ENCODE peak calls at places on chromosome 4, in eight cellular contexts. A is WTC11; N is Caco-2; B is activated CD8-positive, alpha-beta T cell treated with anti-CD3 and anti-CD28 coated beads for 36 hours; P is fibroblast of mammary gland; U is glutamatergic neuron; Z is IMR-90; J is heart left ventricle. Q is an unnamed sample.

GRCh38 chr4:176789955-176790354 is 2.8 kb downstream of the VEGFC start:
- DNase-seq in A (no peak), N (no peak), B (no peak), P (peak), U (no peak), Z (peak), J (no peak), Q (peak)

GRCh38 chr4:181957088-181957487 is 286.1 kb upstream of the TENM3 start:
- DNase-seq in A (no peak), N (no peak), B (no peak), P (peak), U (no peak), Z (peak), J (no peak), Q (peak)

GRCh38 chr4:147833254-147833653 is 101.4 kb downstream of the ARHGAP10 start:
- DNase-seq in A (no peak), N (no peak), B (no peak), P (peak), U (no peak), Z (peak), J (no peak), Q (peak)

GRCh38 chr4:145797278-145797677 is 117.3 kb downstream of the C4orf51 start:
- DNase-seq in A (no peak), N (no peak), B (no peak), P (no peak), U (no peak), Z (no peak), J (no peak), Q (no peak)

GRCh38 chr4:115154826-115155225 is 41.4 kb upstream of the NDST4 start:
- DNase-seq in A (no peak), N (no peak), B (no peak), P (peak), U (no peak), Z (no peak), J (no peak), Q (peak)

GRCh38 chr4:17812801-17813200 is 2.0 kb downstream of the NCAPG start:
- DNase-seq in A (no peak), N (no peak), B (no peak), P (peak), U (no peak), Z (no peak), J (no peak), Q (peak)

GRCh38 chr4:7193040-7193958 is 961 bp downstream of the SORCS2 start:
- DNase-seq in A (no peak), N (no peak), B (no peak), P (no peak), U (peak), Z (no peak), J (peak), Q (no peak)

GRCh38 chr4:83284161-83285021 is at the start of gene COQ2:
- DNase-seq in A (peak), N (peak), B (peak), P (peak), U (peak), Z (peak), J (peak), Q (peak)

GRCh38 chr4:77800483-77801259 is 18.5 kb downstream of the CNOT6L start:
- DNase-seq in A (no peak), N (no peak), B (no peak), P (peak), U (no peak), Z (peak), J (no peak), Q (no peak)

GRCh38 chr4:168981460-168981859 is 28.6 kb downstream of the CBR4 start:
- DNase-seq in A (no peak), N (no peak), B (no peak), P (peak), U (no peak), Z (peak), J (no peak), Q (peak)

GRCh38 chr4:77652237-77652897 is 46.7 kb downstream of the CXCL13 start:
- DNase-seq in A (no peak), N (no peak), B (no peak), P (no peak), U (no peak), Z (no peak), J (no peak), Q (peak)

GRCh38 chr4:103137446-103137827 is 37.8 kb upstream of the BDH2 start:
- DNase-seq in A (no peak), N (no peak), B (no peak), P (peak), U (no peak), Z (peak), J (no peak), Q (peak)

GRCh38 chr4:115453416-115453815 is 340.0 kb upstream of the NDST4 start:
- DNase-seq in A (no peak), N (no peak), B (no peak), P (no peak), U (no peak), Z (no peak), J (no peak), Q (peak)

GRCh38 chr4:105088110-105088879 is 58.4 kb upstream of the TET2 start:
- DNase-seq in A (no peak), N (no peak), B (no peak), P (peak), U (no peak), Z (peak), J (no peak), Q (peak)

GRCh38 chr4:76896731-76897521 is 1.0 kb downstream of the SOWAHB start:
- DNase-seq in A (peak), N (no peak), B (peak), P (no peak), U (peak), Z (peak), J (peak), Q (peak)

GRCh38 chr4:184506527-184507121 is 32.3 kb upstream of the IRF2 start:
- DNase-seq in A (no peak), N (no peak), B (peak), P (no peak), U (no peak), Z (no peak), J (no peak), Q (no peak)

GRCh38 chr4:16284050-16284449 is 57.8 kb upstream of the TAPT1 start:
- DNase-seq in A (no peak), N (no peak), B (no peak), P (no peak), U (no peak), Z (no peak), J (no peak), Q (no peak)

DNA sequence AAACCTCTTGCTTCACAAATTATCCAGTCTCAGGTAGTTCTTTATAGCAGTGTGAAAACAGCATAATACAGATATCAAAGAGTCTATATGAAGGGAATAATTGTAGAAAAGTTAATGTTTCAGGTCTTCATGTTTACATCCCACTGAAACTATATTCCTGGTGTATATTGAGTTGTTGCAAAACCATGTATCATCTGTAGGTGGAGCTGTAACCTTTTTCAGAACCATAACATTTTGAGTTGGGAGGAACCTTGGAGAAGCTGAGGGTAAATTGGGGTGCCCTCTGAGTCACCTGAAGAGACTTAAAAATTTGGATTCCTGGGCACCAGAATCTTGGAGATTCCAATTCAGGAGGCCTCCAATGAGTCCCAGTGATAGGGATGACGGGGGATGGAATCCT is 51.9 kb upstream of the TAPT1 start:
- DNase-seq in A (no peak), N (no peak), B (no peak), P (no peak), U (no peak), Z (no peak), J (no peak), Q (no peak)
- TF ChIP-seq CTCF in A (peak), N (no peak), B (no peak), P (peak), U (no peak), Z (peak), J (no peak), Q (peak)

GRCh38 chr4:126592088-126592487 is 1040.7 kb upstream of the INTU start:
- DNase-seq in A (no peak), N (no peak), B (no peak), P (peak), U (no peak), Z (peak), J (no peak), Q (peak)
- TF ChIP-seq CTCF in A (no peak), N (peak), B (no peak), P (peak), U (peak), Z (peak), J (no peak), Q (peak)

DNA sequence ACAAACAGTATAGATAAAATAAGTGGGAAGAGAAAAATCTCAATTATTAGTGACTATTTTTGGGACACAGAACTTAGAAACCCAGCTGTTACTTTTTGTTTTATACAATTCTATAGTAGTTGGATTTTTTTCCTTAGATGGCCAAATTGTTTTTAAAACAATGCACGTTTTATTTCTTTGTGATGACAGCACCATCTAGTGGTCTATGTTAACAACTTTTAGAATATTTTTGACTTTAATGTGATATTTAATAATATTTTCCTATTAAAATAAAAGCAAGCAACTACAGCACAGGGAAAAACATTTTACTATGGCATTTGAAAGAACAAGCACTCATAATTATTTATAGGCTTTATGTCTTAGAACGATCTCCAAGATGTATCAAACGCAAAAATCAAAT is 5.6 kb upstream of the SMIM31 start:
- DNase-seq in A (no peak), N (no peak), B (no peak), P (peak), U (no peak), Z (peak), J (no peak), Q (peak)
- TF ChIP-seq CTCF in A (peak), N (peak), B (peak), P (peak), U (peak), Z (peak), J (no peak), Q (peak)

GRCh38 chr4:2418652-2419571 is at the start of gene CFAP99:
- DNase-seq in A (peak), N (peak), B (peak), P (peak), U (peak), Z (peak), J (peak), Q (peak)
- TF ChIP-seq CTCF in A (no peak), N (no peak), B (no peak), P (no peak), U (no peak), Z (peak), J (no peak), Q (no peak)

DNA sequence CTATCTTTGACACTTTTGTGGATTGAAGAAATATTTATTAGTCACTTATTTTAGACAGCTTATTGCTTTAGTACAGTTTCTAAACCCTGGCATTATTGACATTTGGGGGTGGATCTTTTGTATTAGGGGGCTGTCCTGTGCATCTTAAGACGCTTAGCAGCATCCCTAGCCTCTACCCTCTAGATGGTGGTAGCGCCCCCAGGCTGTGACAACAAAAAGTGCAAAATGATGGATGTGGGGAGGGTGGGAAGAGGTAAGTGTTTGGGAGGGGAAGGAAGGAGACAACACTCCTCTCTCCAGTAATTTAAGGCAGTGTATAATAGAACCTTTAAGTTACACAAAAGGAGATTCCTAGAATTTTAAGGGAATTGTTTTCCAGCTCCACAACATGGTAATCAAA is 1210.6 kb downstream of the C4orf33 start:
- DNase-seq in A (peak), N (no peak), B (no peak), P (no peak), U (peak), Z (no peak), J (no peak), Q (no peak)
- TF ChIP-seq CTCF in A (peak), N (no peak), B (no peak), P (no peak), U (peak), Z (no peak), J (no peak), Q (peak)

DNA sequence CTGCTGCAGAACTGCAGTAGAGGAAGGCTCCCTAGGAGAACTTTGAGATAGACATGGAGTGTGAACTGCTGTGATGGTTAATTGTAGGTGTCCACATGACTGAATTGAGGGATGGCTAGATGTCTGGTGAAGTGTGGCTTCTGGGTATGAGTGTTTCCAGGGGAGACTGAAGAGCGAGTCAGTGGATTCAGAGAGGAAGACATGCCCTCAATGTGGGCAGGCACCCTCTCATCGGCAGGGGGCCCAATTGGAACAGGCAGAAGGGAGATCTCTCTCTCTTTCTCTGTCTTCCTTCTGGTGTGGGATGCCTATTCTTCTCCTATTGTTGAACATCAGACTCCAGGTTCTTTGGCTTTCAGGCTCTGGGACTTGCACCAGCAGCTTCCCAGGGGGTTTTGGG is 304.7 kb upstream of the GATB start:
- DNase-seq in A (no peak), N (no peak), B (peak), P (no peak), U (no peak), Z (no peak), J (no peak), Q (no peak)
- TF ChIP-seq CTCF in A (no peak), N (no peak), B (no peak), P (no peak), U (no peak), Z (no peak), J (no peak), Q (no peak)

DNA sequence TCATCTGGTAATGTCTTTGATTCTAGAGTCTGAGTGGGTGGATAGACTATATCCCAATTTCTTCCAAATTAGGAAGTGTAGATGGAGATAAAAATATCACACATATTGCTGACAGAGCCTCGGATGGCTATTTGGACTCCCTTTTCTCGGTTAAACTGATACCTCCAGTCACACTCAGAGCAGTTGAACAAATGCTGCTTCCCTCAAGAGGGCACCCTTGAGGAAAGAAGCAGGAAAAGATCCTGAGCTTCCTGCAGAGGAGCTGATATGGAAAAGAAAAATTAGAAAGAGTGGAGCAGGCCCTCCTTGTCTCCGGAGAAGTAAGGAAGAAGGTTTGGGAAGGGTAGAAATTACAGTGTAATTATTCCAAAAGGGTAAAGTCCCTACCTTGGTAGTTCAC is 96.2 kb upstream of the CCSER1 start:
- DNase-seq in A (peak), N (no peak), B (no peak), P (no peak), U (no peak), Z (no peak), J (no peak), Q (peak)
- TF ChIP-seq CTCF in A (no peak), N (peak), B (no peak), P (no peak), U (no peak), Z (no peak), J (no peak), Q (no peak)

GRCh38 chr4:113781439-113782040 is 20.0 kb upstream of the CAMK2D start:
- DNase-seq in A (no peak), N (no peak), B (no peak), P (peak), U (no peak), Z (peak), J (no peak), Q (peak)
- TF ChIP-seq CTCF in A (peak), N (peak), B (peak), P (peak), U (peak), Z (peak), J (peak), Q (peak)

GRCh38 chr4:95141376-95141775 is 383.6 kb downstream of the BMPR1B start:
- DNase-seq in A (no peak), N (no peak), B (no peak), P (peak), U (no peak), Z (no peak), J (no peak), Q (no peak)

GRCh38 chr4:95142877-95143412 is 385.2 kb downstream of the BMPR1B start:
- DNase-seq in A (no peak), N (no peak), B (no peak), P (no peak), U (no peak), Z (no peak), J (no peak), Q (peak)
- TF ChIP-seq CTCF in A (no peak), N (no peak), B (no peak), P (no peak), U (peak), Z (no peak), J (no peak), Q (peak)

GRCh38 chr4:65401083-65401482 is 269.2 kb downstream of the EPHA5 start:
- DNase-seq in A (no peak), N (no peak), B (no peak), P (no peak), U (no peak), Z (no peak), J (no peak), Q (no peak)
- TF ChIP-seq CTCF in A (no peak), N (no peak), B (no peak), P (no peak), U (peak), Z (no peak), J (no peak), Q (no peak)